ENCODE peak calls at places on chromosomes 4 and X, in seven cellular contexts. P is GM04504; B is T follicular helper cell; E is stimulated activated CD4-positive, alpha-beta T cell treated with anti-CD3 and anti-CD28 coated beads, Interleukin-1b, Interleukin-23, amount 100 ng/mL, for 1 hour; D is putamen; C is T-helper 2 cell; O is T-helper 9 cell. L is an unnamed sample.
A peak's percentile ranks its signal among the peaks of the same experiment; 100 is the strongest.

GRCh38 chr4:140052050-140052449 is 101.9 kb downstream of the MAML3 start:
- DNase-seq in P (peak; percentile 23), C (no peak), O (peak; percentile 2), D (peak; percentile 58), E (no peak), B (no peak), L (no peak)

GRCh38 chrX:21438792-21439191 is 64.6 kb downstream of the CNKSR2 start:
- DNase-seq in B (no peak), C (no peak), D (no peak), O (no peak), P (no peak), E (no peak), L (no peak)

GRCh38 chr4:111268769-111269414 is 646.0 kb upstream of the PITX2 start:
- DNase-seq in C (no peak), B (no peak), O (no peak), D (no peak), E (no peak), P (peak; percentile 27), L (peak; percentile 24)

GRCh38 chr4:157992038-157992706 is 180.7 kb downstream of the GASK1B start:
- DNase-seq in B (no peak), E (no peak), P (peak; percentile 55), O (no peak), D (peak; percentile 80), C (no peak), L (peak; percentile 42)

GRCh38 chrX:14673764-14674163 is 144.4 kb downstream of the GLRA2 start:
- DNase-seq in P (peak; percentile 56), B (no peak), O (no peak), C (no peak), D (no peak), E (no peak), L (peak; percentile 33)

GRCh38 chr4:101993002-101993840 is 202.7 kb downstream of the BANK1 start:
- DNase-seq in P (no peak), E (no peak), C (no peak), D (no peak), B (no peak), O (no peak), L (no peak)

GRCh38 chrX:131729295-131729694 is 185.4 kb downstream of the OR13H1 start:
- DNase-seq in B (peak; percentile 82), C (no peak), P (peak; percentile 77), E (no peak), O (peak; percentile 69), D (no peak), L (peak; percentile 79)

GRCh38 chr4:86117781-86118302 is 242.0 kb downstream of the MAPK10 start:
- DNase-seq in P (peak; percentile 91), B (no peak), D (peak; percentile 49), C (no peak), O (no peak), E (no peak), L (peak; percentile 93)

GRCh38 chr4:45160932-45161331 is 434.6 kb upstream of the GNPDA2 start:
- DNase-seq in C (no peak), D (no peak), E (no peak), O (no peak), B (no peak), P (no peak), L (no peak)

GRCh38 chrX:88883205-88883604 is 136.2 kb downstream of the CPXCR1 start:
- DNase-seq in D (no peak), E (no peak), O (no peak), C (no peak), P (no peak), B (no peak), L (no peak)

GRCh38 chr4:143405197-143405730 is 68.6 kb downstream of the GAB1 start:
- DNase-seq in D (no peak), P (no peak), C (no peak), O (no peak), E (no peak), B (no peak), L (no peak)